ENCODE peak calls at places on chromosomes 11 and 22, in seven cellular contexts. One of them, this sample, is unnamed.

GRCh38 chr22:37079668-37080171 is 28.2 kb downstream of the KCTD17 start:
- DNase-seq in HCT116: no peak
- DNase-seq in HepG2: no peak
- DNase-seq in HEK293T: no peak
- DNase-seq in GM12878: no peak
- DNase-seq in K562: no peak
- DNase-seq in H1: no peak
- DNase-seq in this sample: no peak

GRCh38 chr22:30354644-30355043 is 2.0 kb downstream of the SF3A1 start:
- DNase-seq in HCT116: no peak
- DNase-seq in K562: no peak
- DNase-seq in GM12878: no peak
- DNase-seq in H1: no peak
- DNase-seq in HepG2: no peak
- DNase-seq in HEK293T: no peak
- DNase-seq in this sample: no peak

GRCh38 chr22:17346578-17346977 is 22.7 kb upstream of the CECR2 start:
- DNase-seq in K562: no peak
- DNase-seq in HepG2: no peak
- DNase-seq in GM12878: no peak
- DNase-seq in HEK293T: no peak
- DNase-seq in HCT116: no peak
- DNase-seq in H1: no peak
- DNase-seq in this sample: no peak

GRCh38 chr11:127651175-127651887 is 650.8 kb upstream of the KIRREL3 start:
- DNase-seq in HEK293T: no peak
- DNase-seq in H1: no peak
- DNase-seq in HepG2: no peak
- DNase-seq in K562: no peak
- DNase-seq in GM12878: no peak
- DNase-seq in HCT116: no peak
- DNase-seq in this sample: no peak

GRCh38 chr11:111788051-111788450 is 21.9 kb upstream of the PPP2R1B start:
- DNase-seq in GM12878: no peak
- DNase-seq in HEK293T: no peak
- DNase-seq in K562: no peak
- DNase-seq in HepG2: no peak
- DNase-seq in H1: no peak
- DNase-seq in HCT116: no peak
- DNase-seq in this sample: no peak

GRCh38 chr22:39292561-39293074 is 26.8 kb downstream of the RPL3 start:
- DNase-seq in GM12878: no peak
- DNase-seq in HepG2: peak
- DNase-seq in HEK293T: peak
- DNase-seq in H1: peak
- DNase-seq in HCT116: peak
- DNase-seq in K562: peak
- DNase-seq in this sample: peak

GRCh38 chr22:24008381-24009226 is 2.5 kb upstream of the CABIN1 start:
- DNase-seq in K562: no peak
- DNase-seq in GM12878: no peak
- DNase-seq in HepG2: peak
- DNase-seq in HEK293T: no peak
- DNase-seq in HCT116: no peak
- DNase-seq in H1: no peak
- DNase-seq in this sample: no peak

GRCh38 chr11:71240865-71241691 is 11.3 kb downstream of the SHANK2 start:
- DNase-seq in HEK293T: peak
- DNase-seq in GM12878: peak
- DNase-seq in H1: no peak
- DNase-seq in HepG2: peak
- DNase-seq in K562: no peak
- DNase-seq in HCT116: no peak
- DNase-seq in this sample: peak

GRCh38 chr11:97516688-97517087 is 1126.9 kb downstream of the JRKL start:
- DNase-seq in HepG2: no peak
- DNase-seq in GM12878: no peak
- DNase-seq in HEK293T: no peak
- DNase-seq in H1: no peak
- DNase-seq in HCT116: no peak
- DNase-seq in K562: no peak
- DNase-seq in this sample: no peak

GRCh38 chr11:7204778-7205177 is 46.9 kb upstream of the SYT9 start:
- DNase-seq in HEK293T: no peak
- DNase-seq in GM12878: no peak
- DNase-seq in HCT116: no peak
- DNase-seq in K562: no peak
- DNase-seq in HepG2: no peak
- DNase-seq in H1: no peak
- DNase-seq in this sample: no peak

GRCh38 chr11:68206211-68206610 is 6.9 kb downstream of the KMT5B start:
- DNase-seq in HCT116: peak
- DNase-seq in K562: peak
- DNase-seq in H1: no peak
- DNase-seq in HepG2: peak
- DNase-seq in HEK293T: peak
- DNase-seq in GM12878: no peak
- DNase-seq in this sample: no peak

GRCh38 chr11:73869234-73869949 is 7.3 kb downstream of the COA4 start:
- DNase-seq in GM12878: no peak
- DNase-seq in HCT116: no peak
- DNase-seq in HepG2: no peak
- DNase-seq in K562: no peak
- DNase-seq in H1: no peak
- DNase-seq in HEK293T: no peak
- DNase-seq in this sample: no peak

GRCh38 chr11:126613272-126613671 is 257.8 kb downstream of the ST3GAL4 start:
- DNase-seq in HEK293T: no peak
- DNase-seq in HepG2: no peak
- DNase-seq in H1: no peak
- DNase-seq in HCT116: no peak
- DNase-seq in K562: no peak
- DNase-seq in GM12878: no peak
- DNase-seq in this sample: no peak

GRCh38 chr11:59186130-59186594 is 14.2 kb downstream of the DTX4 start:
- DNase-seq in HepG2: peak
- DNase-seq in HEK293T: peak
- DNase-seq in HCT116: peak
- DNase-seq in K562: peak
- DNase-seq in H1: no peak
- DNase-seq in GM12878: no peak
- DNase-seq in this sample: peak

GRCh38 chr11:2202071-2202899 is 30.7 kb upstream of the TH start:
- DNase-seq in H1: no peak
- DNase-seq in GM12878: no peak
- DNase-seq in HEK293T: no peak
- DNase-seq in HepG2: no peak
- DNase-seq in HCT116: no peak
- DNase-seq in K562: peak
- DNase-seq in this sample: no peak

GRCh38 chr11:43359432-43359818 is 705 bp downstream of the TTC17 start:
- DNase-seq in HEK293T: peak
- DNase-seq in K562: no peak
- DNase-seq in HCT116: no peak
- DNase-seq in GM12878: peak
- DNase-seq in HepG2: peak
- DNase-seq in H1: no peak
- DNase-seq in this sample: peak

GRCh38 chr11:69321877-69322350 is 28.0 kb downstream of the MYEOV start:
- DNase-seq in H1: no peak
- DNase-seq in GM12878: no peak
- DNase-seq in HCT116: no peak
- DNase-seq in HepG2: no peak
- DNase-seq in K562: no peak
- DNase-seq in HEK293T: no peak
- DNase-seq in this sample: no peak

GRCh38 chr11:19811391-19811790 is 98.8 kb downstream of the NAV2 start:
- DNase-seq in HEK293T: no peak
- DNase-seq in HCT116: no peak
- DNase-seq in GM12878: no peak
- DNase-seq in K562: no peak
- DNase-seq in HepG2: no peak
- DNase-seq in H1: no peak
- DNase-seq in this sample: no peak

GRCh38 chr11:26331911-26332571 is at the start of gene ANO3:
- DNase-seq in K562: peak
- DNase-seq in GM12878: no peak
- DNase-seq in HepG2: peak
- DNase-seq in H1: peak
- DNase-seq in HCT116: no peak
- DNase-seq in HEK293T: peak
- DNase-seq in this sample: peak

GRCh38 chr11:81470446-81470845 is 1263.2 kb downstream of the FAM181B start:
- DNase-seq in HepG2: no peak
- DNase-seq in H1: no peak
- DNase-seq in K562: no peak
- DNase-seq in HCT116: no peak
- DNase-seq in HEK293T: no peak
- DNase-seq in GM12878: no peak
- DNase-seq in this sample: no peak

GRCh38 chr11:118144869-118145268 is 7.8 kb downstream of the SCN4B start:
- DNase-seq in GM12878: no peak
- DNase-seq in H1: no peak
- DNase-seq in K562: no peak
- DNase-seq in HEK293T: no peak
- DNase-seq in HCT116: no peak
- DNase-seq in HepG2: no peak
- DNase-seq in this sample: no peak

GRCh38 chr11:127230392-127230791 is 229.8 kb upstream of the KIRREL3 start:
- DNase-seq in HepG2: no peak
- DNase-seq in HEK293T: no peak
- DNase-seq in K562: no peak
- DNase-seq in GM12878: no peak
- DNase-seq in HCT116: no peak
- DNase-seq in H1: no peak
- DNase-seq in this sample: no peak

GRCh38 chr22:35837328-35837727 is 119.7 kb downstream of the APOL5 start:
- DNase-seq in K562: no peak
- DNase-seq in H1: no peak
- DNase-seq in HepG2: no peak
- DNase-seq in HCT116: no peak
- DNase-seq in GM12878: no peak
- DNase-seq in HEK293T: no peak
- DNase-seq in this sample: no peak

GRCh38 chr22:35838849-35839646 is 121.4 kb downstream of the APOL5 start:
- DNase-seq in HCT116: peak
- DNase-seq in HEK293T: peak
- DNase-seq in K562: no peak
- DNase-seq in H1: no peak
- DNase-seq in HepG2: peak
- DNase-seq in GM12878: no peak
- DNase-seq in this sample: peak

GRCh38 chr22:35834080-35834479 is 116.4 kb downstream of the APOL5 start:
- DNase-seq in GM12878: no peak
- DNase-seq in HEK293T: no peak
- DNase-seq in H1: no peak
- DNase-seq in K562: no peak
- DNase-seq in HepG2: no peak
- DNase-seq in HCT116: no peak
- DNase-seq in this sample: no peak

GRCh38 chr22:35835267-35835997 is 117.8 kb downstream of the APOL5 start:
- DNase-seq in HEK293T: no peak
- DNase-seq in K562: no peak
- DNase-seq in HepG2: no peak
- DNase-seq in H1: no peak
- DNase-seq in HCT116: peak
- DNase-seq in GM12878: no peak
- DNase-seq in this sample: no peak

GRCh38 chr22:35835998-35836691 is 118.5 kb downstream of the APOL5 start:
- DNase-seq in HepG2: peak
- DNase-seq in HEK293T: peak
- DNase-seq in HCT116: peak
- DNase-seq in H1: no peak
- DNase-seq in K562: no peak
- DNase-seq in GM12878: no peak
- DNase-seq in this sample: peak
- TF ChIP-seq SP1 in HepG2: no peak
- TF ChIP-seq SP1 in HEK293T: no peak
- TF ChIP-seq SP1 in HCT116: no peak
- TF ChIP-seq SP1 in H1: no peak
- TF ChIP-seq SP1 in K562: no peak
- TF ChIP-seq SP1 in GM12878: no peak
- TF ChIP-seq SP1 in this sample: no peak

DNA sequence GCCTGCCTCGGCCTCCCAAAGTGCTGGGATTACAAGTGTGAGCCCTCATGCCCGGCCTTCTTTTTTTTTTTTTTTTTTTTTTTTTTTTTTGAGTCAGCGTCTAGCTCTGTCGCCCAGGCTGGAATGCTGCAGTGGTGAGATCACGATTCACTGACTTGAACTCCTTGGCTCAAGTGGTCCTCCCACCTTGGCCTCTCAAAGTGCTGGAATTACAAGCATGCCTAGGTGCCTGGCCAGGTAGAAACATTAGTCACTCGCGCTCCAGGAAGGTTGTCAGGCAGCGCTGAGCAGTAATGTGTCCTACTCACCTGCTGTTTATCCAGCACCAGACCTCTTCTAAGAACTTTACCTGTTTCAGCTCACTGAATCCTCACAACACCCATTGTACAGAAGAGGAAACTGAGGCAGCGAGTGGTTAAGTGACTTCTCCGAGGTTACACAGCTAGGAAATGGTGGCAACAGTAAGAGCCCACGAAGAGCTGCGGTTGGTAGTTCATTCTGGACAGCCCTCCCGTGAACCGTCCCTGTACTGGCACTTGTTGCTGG is 496 bp upstream of the CST6 start:
- DNase-seq in K562: no peak
- DNase-seq in H1: no peak
- DNase-seq in HepG2: no peak
- DNase-seq in HCT116: peak
- DNase-seq in GM12878: no peak
- DNase-seq in HEK293T: no peak
- DNase-seq in this sample: no peak
- TF ChIP-seq SP1 in K562: no peak
- TF ChIP-seq SP1 in H1: no peak
- TF ChIP-seq SP1 in HepG2: no peak
- TF ChIP-seq SP1 in HCT116: no peak
- TF ChIP-seq SP1 in GM12878: no peak
- TF ChIP-seq SP1 in HEK293T: no peak
- TF ChIP-seq SP1 in this sample: no peak

DNA sequence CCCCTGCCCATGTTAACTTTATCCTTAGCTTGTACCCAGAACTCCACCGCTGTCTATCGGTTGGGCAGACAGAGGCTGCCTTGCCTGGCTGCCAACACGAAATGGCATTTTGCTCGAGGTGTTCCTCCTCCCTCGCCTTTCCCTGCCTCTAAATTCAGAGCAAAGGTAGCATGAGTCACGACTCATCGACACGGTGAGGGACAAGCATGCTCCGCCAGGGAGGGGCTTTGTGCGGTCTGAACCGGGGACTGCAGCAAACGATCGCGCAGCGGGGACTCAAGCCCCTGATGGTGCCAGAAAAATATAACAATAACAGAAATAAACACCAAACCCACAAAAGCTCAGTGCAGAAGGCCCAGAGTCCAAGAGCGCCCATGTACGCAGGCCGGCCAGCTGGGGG is 52.3 kb downstream of the RTL6 start:
- DNase-seq in HepG2: no peak
- DNase-seq in HEK293T: no peak
- DNase-seq in HCT116: no peak
- DNase-seq in GM12878: no peak
- DNase-seq in H1: no peak
- DNase-seq in K562: no peak
- DNase-seq in this sample: no peak
- TF ChIP-seq SP1 in HepG2: no peak
- TF ChIP-seq SP1 in HEK293T: no peak
- TF ChIP-seq SP1 in HCT116: peak
- TF ChIP-seq SP1 in GM12878: no peak
- TF ChIP-seq SP1 in H1: no peak
- TF ChIP-seq SP1 in K562: no peak
- TF ChIP-seq SP1 in this sample: no peak

GRCh38 chr11:134558258-134558835 is 146.3 kb upstream of the B3GAT1 start:
- DNase-seq in GM12878: no peak
- DNase-seq in HEK293T: no peak
- DNase-seq in HCT116: no peak
- DNase-seq in H1: no peak
- DNase-seq in HepG2: no peak
- DNase-seq in K562: no peak
- DNase-seq in this sample: no peak
- TF ChIP-seq SP1 in GM12878: no peak
- TF ChIP-seq SP1 in HEK293T: no peak
- TF ChIP-seq SP1 in HCT116: no peak
- TF ChIP-seq SP1 in H1: no peak
- TF ChIP-seq SP1 in HepG2: no peak
- TF ChIP-seq SP1 in K562: no peak
- TF ChIP-seq SP1 in this sample: no peak

This sample was measured in WTC11.